ENCODE peak calls at places on chromosomes 12 and 14, in ten cellular contexts. D, U, A, O, M, Z, T, H, W and E are unnamed samples.

GRCh38 chr14:25431211-25432076 is 381.5 kb upstream of the STXBP6 start:
- DNase-seq in M (peak; percentile 27), H (no peak), D (no peak), A (no peak), T (no peak), Z (no peak), O (peak; percentile 13), U (peak; percentile 4), W (no peak), E (no peak)

GRCh38 chr14:104953097-104953496 is 25.1 kb downstream of the AHNAK2 start:
- DNase-seq in T (no peak), A (no peak), W (no peak), H (no peak), O (peak; percentile 2), M (peak; percentile 1), Z (no peak), D (no peak), U (no peak), E (no peak)

GRCh38 chr14:55084648-55085441 is 33.4 kb downstream of the MAPK1IP1L start:
- DNase-seq in H (no peak), Z (no peak), U (peak; percentile 34), W (no peak), A (no peak), M (no peak), O (no peak), T (peak; percentile 12), D (no peak), E (no peak)

GRCh38 chr14:53151523-53151866 is 1.6 kb downstream of the DDHD1 start:
- DNase-seq in U (no peak), T (no peak), D (no peak), M (no peak), W (no peak), A (no peak), Z (no peak), H (no peak), O (no peak), E (no peak)

GRCh38 chr12:98653866-98654493 is 8.9 kb downstream of the APAF1 start:
- DNase-seq in A (no peak), W (no peak), D (no peak), U (peak; percentile 20), T (no peak), H (peak; percentile 33), Z (no peak), O (no peak), M (peak; percentile 20), E (no peak)

GRCh38 chr14:99125616-99126431 is 146.2 kb downstream of the BCL11B start:
- DNase-seq in O (no peak), T (peak; percentile 8), M (no peak), A (peak; percentile 51), D (no peak), U (no peak), H (no peak), W (no peak), Z (no peak), E (no peak)

GRCh38 chr14:52117433-52117832 is 48.6 kb upstream of the NID2 start:
- DNase-seq in O (no peak), M (no peak), A (no peak), U (no peak), T (no peak), W (no peak), H (no peak), Z (no peak), D (peak; percentile 49), E (no peak)

GRCh38 chr12:58877243-58877743 is 43.0 kb downstream of the LRIG3 start:
- DNase-seq in H (peak; percentile 8), A (no peak), W (no peak), D (no peak), T (no peak), U (peak; percentile 89), M (no peak), O (no peak), Z (no peak), E (no peak)

GRCh38 chr14:89190779-89191513 is 226.1 kb downstream of the FOXN3 start:
- DNase-seq in O (no peak), Z (no peak), M (peak; percentile 95), W (no peak), D (no peak), U (no peak), A (no peak), H (no peak), T (no peak), E (no peak)

GRCh38 chr12:5768171-5768879 is 176.7 kb downstream of the ANO2 start:
- DNase-seq in M (no peak), Z (peak; percentile 76), O (no peak), W (no peak), U (peak; percentile 84), H (no peak), D (peak; percentile 76), T (no peak), A (no peak), E (no peak)

GRCh38 chr12:52389313-52390207 is 4.1 kb upstream of the KRT84 start:
- DNase-seq in Z (peak; percentile 53), W (no peak), M (no peak), A (peak; percentile 48), U (no peak), D (no peak), H (no peak), O (no peak), T (peak; percentile 70), E (no peak)

GRCh38 chr14:21103710-21104447 is 3.0 kb downstream of the TMEM253 start:
- DNase-seq in D (peak; percentile 94), Z (peak; percentile 97), A (peak; percentile 98), H (peak; percentile 93), M (peak; percentile 96), T (peak; percentile 95), U (peak; percentile 97), W (peak; percentile 95), O (peak; percentile 96), E (peak; percentile 93)
- TF ChIP-seq CTCF in D (peak; percentile 70), Z (peak; percentile 78), A (peak; percentile 86), H (peak; percentile 56), M (peak; percentile 73), T (peak; percentile 95), U (peak; percentile 96), W (peak; percentile 92), O (peak; percentile 80), E (no peak)

DNA sequence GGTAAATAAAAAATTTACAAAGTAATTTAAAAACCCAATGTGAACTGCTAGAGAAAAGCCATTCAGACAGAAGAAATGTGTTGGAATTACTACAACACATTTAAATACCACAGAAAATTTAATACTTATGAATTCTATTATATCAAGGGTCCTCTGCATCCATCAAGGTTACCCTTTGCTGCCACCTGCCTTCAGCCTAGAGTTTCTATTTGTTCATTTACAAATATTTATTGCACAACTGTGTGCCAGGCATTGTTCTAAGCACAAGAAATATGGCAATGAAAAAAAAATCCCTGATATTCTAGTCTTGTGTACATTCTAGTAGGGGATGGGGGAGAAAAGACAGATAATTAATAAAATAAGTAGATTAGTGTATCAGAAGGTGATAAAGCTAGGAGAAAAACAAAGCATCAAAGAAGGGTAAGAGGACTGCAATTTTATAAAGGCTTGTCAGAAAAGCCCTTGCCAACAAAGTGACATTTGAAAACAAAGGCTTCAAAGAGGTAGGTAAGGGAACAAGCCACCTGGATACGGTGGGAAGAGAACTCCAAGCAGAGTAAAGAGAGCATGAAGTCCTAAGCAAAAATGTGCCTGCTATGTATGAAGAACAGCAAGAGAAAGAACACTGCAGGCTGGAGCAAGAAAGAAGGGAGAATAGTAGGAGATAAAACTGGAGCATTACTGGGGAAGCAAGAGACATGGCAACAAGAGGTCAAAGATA is 59.1 kb upstream of the SLC6A13 start:
- DNase-seq in A (no peak), M (peak; percentile 32), T (no peak), W (no peak), H (no peak), O (no peak), D (no peak), Z (no peak), U (peak; percentile 69), E (no peak)
- TF ChIP-seq CTCF in A (no peak), M (peak; percentile 34), T (no peak), W (no peak), H (peak; percentile 12), O (no peak), D (no peak), Z (no peak), U (peak; percentile 50), E (no peak)

DNA sequence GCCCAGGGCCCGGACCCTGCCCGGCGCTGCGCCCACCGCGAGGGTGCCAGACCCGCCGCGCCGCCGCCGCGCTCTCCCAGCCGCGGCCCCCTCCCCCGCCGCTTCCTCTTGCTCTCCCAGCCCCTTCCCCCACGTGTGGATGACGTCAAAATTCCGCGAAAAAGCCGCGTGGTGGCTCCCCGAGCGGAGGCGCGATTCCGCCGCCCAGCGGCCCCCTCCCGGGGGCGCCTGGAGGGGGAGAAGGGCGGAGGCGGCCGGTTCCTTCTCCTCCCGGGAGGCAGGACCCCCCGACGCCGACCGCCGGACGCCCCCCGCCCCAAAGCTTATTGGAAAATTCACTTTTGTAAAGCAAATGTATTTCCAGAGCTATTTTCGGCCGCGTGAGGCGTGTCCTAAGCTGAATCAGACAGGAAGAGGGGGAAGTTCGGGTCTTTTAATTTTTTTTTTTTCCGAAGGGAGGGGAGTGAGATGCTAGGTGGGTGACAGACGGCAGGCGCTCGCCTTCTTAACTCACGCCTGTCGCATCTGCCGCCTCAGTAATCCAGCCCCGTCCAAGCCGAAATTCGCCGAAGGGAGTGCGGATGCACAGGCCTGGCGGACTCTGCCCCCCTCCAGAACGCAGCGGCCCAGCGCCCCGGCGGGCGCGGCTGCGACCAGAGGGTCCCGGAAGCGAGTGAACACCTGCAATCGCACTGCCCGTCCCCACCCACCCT is 4.1 kb upstream of the CCND2 start:
- DNase-seq in Z (peak; percentile 89), W (peak; percentile 82), H (no peak), T (peak; percentile 67), A (peak; percentile 95), M (peak; percentile 47), O (peak; percentile 75), D (peak; percentile 85), U (peak; percentile 80), E (peak; percentile 91)
- TF ChIP-seq CTCF in Z (peak; percentile 15), W (peak; percentile 18), H (no peak), T (peak; percentile 20), A (peak; percentile 29), M (no peak), O (no peak), D (no peak), U (peak; percentile 7), E (peak; percentile 17)

GRCh38 chr12:20641127-20641526 is 54.0 kb upstream of the SLCO1C1 start:
- DNase-seq in T (no peak), Z (no peak), W (no peak), A (no peak), U (no peak), M (no peak), D (no peak), O (no peak), H (no peak), E (no peak)

GRCh38 chr12:20643822-20644221 is 51.3 kb upstream of the SLCO1C1 start:
- DNase-seq in A (no peak), H (no peak), T (no peak), O (no peak), D (no peak), Z (no peak), W (no peak), M (no peak), U (no peak), E (no peak)

DNA sequence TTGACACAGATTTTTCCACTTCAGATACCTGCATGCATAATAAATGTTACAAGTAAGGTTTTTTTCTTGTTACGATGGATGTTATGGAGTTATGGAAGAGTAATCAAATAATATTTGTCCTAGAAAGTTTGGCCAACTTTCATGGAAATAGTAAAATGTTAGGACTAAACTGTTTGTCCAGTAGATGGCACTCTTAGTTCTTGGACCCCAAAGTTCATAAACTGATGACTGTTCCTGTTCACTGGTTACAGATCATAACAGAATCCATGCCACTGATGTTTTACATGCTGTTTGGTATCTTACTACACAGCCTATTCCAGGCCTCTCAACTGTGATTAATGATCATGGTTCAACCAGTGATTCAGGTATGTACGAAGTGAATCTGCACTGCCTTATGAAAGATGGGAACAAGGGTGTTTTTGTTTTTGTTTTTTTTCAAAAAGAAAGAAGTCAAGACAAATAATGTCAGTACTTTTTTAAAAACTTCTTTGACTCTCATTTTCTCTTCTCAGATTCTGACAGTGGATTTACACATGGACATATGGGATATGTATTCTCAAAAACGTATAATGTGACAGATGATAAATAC is 48.8 kb upstream of the SLCO1C1 start:
- DNase-seq in D (no peak), H (peak; percentile 36), M (no peak), O (no peak), U (no peak), W (no peak), Z (no peak), T (no peak), A (no peak), E (no peak)
- TF ChIP-seq CTCF in D (no peak), H (peak; percentile 83), M (peak; percentile 74), O (peak; percentile 51), U (peak; percentile 42), W (no peak), Z (peak; percentile 62), T (no peak), A (peak; percentile 35), E (no peak)